ENCODE peak calls at places on chromosomes 4 and X, in five cellular contexts. K is H9, R is HepG2, S is mammary epithelial cell, P is osteoblast. T is an unnamed sample. For H4K20me1, the result is how much of the 10 kb centered on the place peaks cover.

GRCh38 chr4:152815078-152815477 is 35.3 kb downstream of the ARFIP1 start:
- DNase-seq in K (no peak), R (peak), S (no peak), P (no peak), T (peak)

GRCh38 chrX:84046403-84046984 is 141.5 kb downstream of the RPS6KA6 start:
- DNase-seq in K (peak), R (peak), S (peak), P (no peak), T (peak)

GRCh38 chrX:135688137-135688536 is 25.3 kb upstream of the CT45A1 start:
- DNase-seq in K (peak), R (no peak), S (no peak), P (no peak), T (peak)

GRCh38 chrX:44218465-44218864 is 125.0 kb downstream of the EFHC2 start:
- DNase-seq in K (no peak), R (no peak), S (no peak), P (no peak), T (no peak)

GRCh38 chr4:133147922-133148689 is 988 bp upstream of the PCDH10 start:
- DNase-seq in K (peak), R (no peak), S (no peak), P (peak), T (peak)

GRCh38 chrX:110402091-110402854 is 43.6 kb downstream of the RTL9 start:
- DNase-seq in K (peak), R (no peak), S (peak), P (no peak), T (peak)

GRCh38 chr4:130233377-130234047 is 1137.6 kb downstream of the C4orf33 start:
- DNase-seq in K (no peak), R (no peak), S (peak), P (no peak), T (no peak)

GRCh38 chrX:46777971-46778810 is 19.3 kb upstream of the SLC9A7 start:
- DNase-seq in K (no peak), R (peak), S (no peak), P (no peak), T (peak)

GRCh38 chr4:16858275-16858752 is 40.1 kb downstream of the LDB2 start:
- DNase-seq in K (no peak), R (no peak), S (no peak), P (no peak), T (peak)

GRCh38 chr4:8285976-8286718 is 16.6 kb downstream of the HTRA3 start:
- DNase-seq in K (no peak), R (no peak), S (no peak), P (peak), T (no peak)

GRCh38 chr4:3520796-3521600 is 11.2 kb downstream of the LRPAP1 start:
- DNase-seq in K (no peak), R (no peak), S (no peak), P (no peak), T (no peak)

GRCh38 chrX:18873189-18873791 is 110.6 kb downstream of the PHKA2 start:
- DNase-seq in K (no peak), R (no peak), S (peak), P (peak), T (peak)

GRCh38 chr4:15400911-15401671 is 26.7 kb upstream of the C1QTNF7 start:
- DNase-seq in K (no peak), R (no peak), S (peak), P (peak), T (peak)

GRCh38 chrX:110182865-110183264 is 135.0 kb downstream of the AMMECR1 start:
- DNase-seq in K (no peak), R (no peak), S (no peak), P (no peak), T (peak)

GRCh38 chrX:74118503-74118902 is 185.5 kb upstream of the ZCCHC13 start:
- DNase-seq in K (no peak), R (no peak), S (peak), P (no peak), T (peak)

GRCh38 chr4:35818520-35818919 is 425.8 kb downstream of the ARAP2 start:
- DNase-seq in K (no peak), R (no peak), S (peak), P (no peak), T (no peak)

GRCh38 chrX:38796926-38797325 is 4.3 kb upstream of the MID1IP1 start:
- DNase-seq in K (no peak), R (no peak), S (peak), P (no peak), T (peak)

GRCh38 chr4:173227753-173228152 is 59.1 kb downstream of the GALNT7 start:
- DNase-seq in K (no peak), R (no peak), S (no peak), P (peak), T (no peak)

GRCh38 chrX:148135738-148136137 is 154.6 kb downstream of the FMR1NB start:
- DNase-seq in K (no peak), R (no peak), S (peak), P (no peak), T (peak)

GRCh38 chrX:120452131-120452530 is 17.0 kb downstream of the LAMP2 start:
- DNase-seq in K (peak), R (peak), S (no peak), P (peak), T (peak)

GRCh38 chr4:167233523-167234387 is 539 bp downstream of the SPOCK3 start:
- DNase-seq in K (peak), R (no peak), S (peak), P (peak), T (peak)

GRCh38 chrX:23953908-23954269 is 46.1 kb downstream of the CXorf58 start:
- DNase-seq in K (no peak), R (no peak), S (no peak), P (no peak), T (no peak)

GRCh38 chr4:80407246-80407645 is 71.7 kb downstream of the CFAP299 start:
- DNase-seq in K (no peak), R (no peak), S (no peak), P (peak), T (peak)

GRCh38 chr4:8920289-8920965 is 48.8 kb upstream of the HMX1 start:
- DNase-seq in K (no peak), R (no peak), S (no peak), P (peak), T (no peak)

GRCh38 chrX:150873616-150874015 is 24.9 kb downstream of the CD99L2 start:
- DNase-seq in K (no peak), R (no peak), S (peak), P (no peak), T (peak)

GRCh38 chr4:148243837-148244236 is 198.4 kb downstream of the NR3C2 start:
- DNase-seq in K (no peak), R (no peak), S (no peak), P (no peak), T (no peak)

GRCh38 chr4:124278477-124278876 is 434.1 kb downstream of the ANKRD50 start:
- DNase-seq in K (no peak), R (peak), S (peak), P (no peak), T (peak)

GRCh38 chrX:14676431-14676830 is 147.1 kb downstream of the GLRA2 start:
- DNase-seq in K (no peak), R (no peak), S (no peak), P (no peak), T (no peak)

GRCh38 chr4:15711762-15712161 is 8.9 kb downstream of the BST1 start:
- DNase-seq in K (no peak), R (no peak), S (no peak), P (no peak), T (no peak)

GRCh38 chr4:121421594-121421993 is 40.8 kb upstream of the QRFPR start:
- DNase-seq in K (no peak), R (no peak), S (no peak), P (no peak), T (peak)

GRCh38 chr4:152795891-152796290 is 16.1 kb downstream of the ARFIP1 start:
- DNase-seq in K (no peak), R (no peak), S (no peak), P (no peak), T (no peak)

GRCh38 chrX:132406106-132406505 is 82.7 kb downstream of the MBNL3 start:
- DNase-seq in K (no peak), R (no peak), S (no peak), P (no peak), T (no peak)

GRCh38 chrX:9465380-9466114 is 689 bp downstream of the TBL1X start:
- DNase-seq in K (no peak), R (no peak), S (peak), P (peak), T (peak)

GRCh38 chr4:33357121-33357520 is 2637.0 kb downstream of the PCDH7 start:
- DNase-seq in K (no peak), R (no peak), S (no peak), P (no peak), T (no peak)

GRCh38 chr4:77308843-77309242 is 151.8 kb downstream of the CCNG2 start:
- DNase-seq in K (no peak), R (peak), S (peak), P (peak), T (peak)

GRCh38 chr4:57153207-57153606 is 43.0 kb upstream of the IGFBP7 start:
- DNase-seq in K (no peak), R (no peak), S (no peak), P (no peak), T (no peak)

GRCh38 chrX:23616361-23616760 is 50.9 kb upstream of the PRDX4 start:
- DNase-seq in K (no peak), R (peak), S (peak), P (no peak), T (peak)

GRCh38 chr4:72974694-72975487 is 94.6 kb downstream of the COX18 start:
- DNase-seq in K (no peak), R (no peak), S (peak), P (peak), T (peak)
- H2AFZ ChIP-seq in K (no peak), R (no peak), S (no peak), P (peak), T (peak)

GRCh38 chr4:7241587-7242125 is 49.3 kb downstream of the SORCS2 start:
- DNase-seq in K (no peak), R (no peak), S (no peak), P (no peak), T (no peak)
- H4K20me1 ChIP-seq in K (under half), R (under half), S (under half), P (under half), T (under half)

GRCh38 chr4:68865178-68865638 is 49.4 kb downstream of the UGT2B10 start:
- DNase-seq in K (no peak), R (peak), S (no peak), P (no peak), T (no peak)

GRCh38 chr4:68861057-68861456 is 45.3 kb downstream of the UGT2B10 start:
- DNase-seq in K (no peak), R (no peak), S (no peak), P (no peak), T (no peak)

GRCh38 chr4:68864438-68865177 is 48.8 kb downstream of the UGT2B10 start:
- DNase-seq in K (no peak), R (peak), S (no peak), P (no peak), T (no peak)

GRCh38 chr4:68869274-68869773 is 53.5 kb downstream of the UGT2B10 start:
- DNase-seq in K (no peak), R (no peak), S (no peak), P (no peak), T (no peak)

GRCh38 chr4:68865760-68866159 is 50.0 kb downstream of the UGT2B10 start:
- DNase-seq in K (no peak), R (no peak), S (no peak), P (no peak), T (no peak)
- H2AFZ ChIP-seq in K (no peak), R (peak), S (no peak), P (no peak), T (no peak)

GRCh38 chr4:87066403-87067119 is 131.8 kb downstream of the AFF1 start:
- DNase-seq in K (no peak), R (no peak), S (no peak), P (no peak), T (no peak)

GRCh38 chr4:87065016-87065415 is 130.2 kb downstream of the AFF1 start:
- DNase-seq in K (no peak), R (no peak), S (no peak), P (no peak), T (no peak)

GRCh38 chr4:87069037-87069742 is 134.4 kb downstream of the AFF1 start:
- DNase-seq in K (no peak), R (no peak), S (no peak), P (no peak), T (no peak)

GRCh38 chr4:87068591-87069021 is 133.8 kb downstream of the AFF1 start:
- DNase-seq in K (no peak), R (no peak), S (no peak), P (no peak), T (no peak)

GRCh38 chr4:87067120-87067885 is 132.5 kb downstream of the AFF1 start:
- DNase-seq in K (no peak), R (no peak), S (no peak), P (no peak), T (no peak)
- H4K20me1 ChIP-seq in K (under half), R (under half), S (under half), P (half or more), T (under half)

GRCh38 chrX:108614616-108615015 is 121.7 kb downstream of the IRS4 start:
- DNase-seq in K (no peak), R (no peak), S (no peak), P (no peak), T (no peak)

DNA sequence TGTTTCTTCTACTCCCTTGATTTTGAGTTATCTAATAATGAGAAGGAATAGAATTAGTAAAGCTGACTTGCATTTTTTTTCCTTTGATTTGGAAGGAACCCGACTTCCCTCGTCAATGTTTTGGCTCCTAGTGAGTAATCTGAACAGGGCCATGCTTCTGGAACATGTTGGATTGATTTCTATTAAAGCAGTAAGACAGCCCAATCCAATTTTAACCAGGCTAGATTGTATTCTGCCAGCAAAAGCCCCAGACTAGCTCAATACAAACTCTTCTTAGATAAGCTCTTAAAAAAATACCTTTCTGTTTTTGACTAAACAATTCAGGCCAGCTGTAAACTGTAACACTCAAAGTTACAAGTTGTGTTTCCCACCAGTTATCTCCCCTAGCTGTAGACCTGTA is 126.2 kb downstream of the IRS4 start:
- DNase-seq in K (no peak), R (no peak), S (no peak), P (no peak), T (no peak)
- H2AFZ ChIP-seq in K (no peak), R (no peak), S (no peak), P (no peak), T (no peak)

DNA sequence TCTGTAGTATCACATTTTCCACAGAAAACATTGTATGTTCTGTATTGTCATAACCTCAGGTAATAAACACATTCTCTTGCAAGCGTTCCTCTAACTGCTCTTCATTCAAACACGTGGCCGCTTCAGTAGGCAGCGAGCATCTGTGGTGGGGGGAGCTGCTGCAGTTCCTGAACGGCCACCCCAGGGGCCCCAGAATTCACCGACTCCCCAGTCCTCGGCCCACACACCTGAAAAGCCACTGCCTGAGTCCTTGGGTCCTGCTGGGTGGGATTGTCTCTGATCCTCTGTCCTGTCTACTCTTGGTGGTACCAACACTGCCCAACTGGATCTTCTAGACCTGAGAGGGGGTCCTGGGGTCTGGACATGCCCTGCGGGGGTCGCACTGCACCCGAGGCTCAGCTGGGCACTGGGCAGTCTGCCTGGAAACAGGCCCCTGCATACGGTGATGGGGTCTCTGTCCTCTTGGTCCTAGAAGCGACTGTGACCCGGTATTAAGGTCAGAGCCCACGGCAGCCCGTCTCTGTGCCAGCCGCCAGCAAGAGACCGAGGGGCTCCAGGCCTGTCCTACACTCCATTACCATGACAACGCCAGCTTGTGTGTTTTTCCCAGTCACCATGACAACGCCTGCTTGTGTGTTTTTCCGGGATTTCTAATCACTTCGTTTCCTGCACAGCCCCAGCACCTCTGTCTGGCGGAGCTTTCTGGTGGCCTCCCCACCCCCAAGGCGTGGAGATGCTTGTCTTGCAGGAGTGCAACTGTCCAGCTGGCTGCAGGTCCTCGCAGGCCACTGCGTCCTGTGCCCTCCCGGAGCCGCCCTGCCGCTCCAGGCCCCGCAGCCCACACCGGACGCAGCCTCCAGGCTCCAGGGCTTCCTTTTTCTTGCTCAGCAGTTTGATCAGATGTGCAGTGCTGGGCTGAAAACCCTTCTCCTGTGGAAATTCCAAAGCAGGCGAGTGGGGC is 16.0 kb downstream of the CTBP1 start:
- DNase-seq in K (no peak), R (no peak), S (no peak), P (peak), T (no peak)
- H4K20me1 ChIP-seq in K (under half), R (under half), S (under half), P (under half), T (under half)

GRCh38 chr4:179521937-179522336 is 2079.7 kb upstream of the AGA start:
- DNase-seq in K (no peak), R (no peak), S (no peak), P (no peak), T (no peak)
- H2AFZ ChIP-seq in K (no peak), R (no peak), S (no peak), P (no peak), T (no peak)

DNA sequence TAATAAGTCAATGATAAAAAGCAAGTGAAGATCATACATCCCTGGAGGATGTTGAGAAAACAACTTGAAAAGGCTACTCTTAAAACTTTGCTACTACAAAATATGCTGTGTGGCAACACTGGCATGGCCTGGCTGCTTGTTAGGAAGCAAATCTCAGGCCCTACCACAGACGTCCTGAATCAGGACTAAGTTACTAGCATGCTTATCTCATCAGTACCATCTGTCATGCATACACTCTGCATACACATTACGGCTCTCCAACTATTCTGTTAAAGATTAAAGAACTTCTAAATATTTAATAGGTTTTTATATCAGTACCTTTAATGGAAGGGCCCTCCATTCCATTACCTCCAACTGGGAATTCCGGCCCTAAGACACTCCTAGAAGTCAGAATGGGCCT is 8.2 kb downstream of the PAPSS1 start:
- DNase-seq in K (no peak), R (no peak), S (no peak), P (no peak), T (no peak)
- H4K20me1 ChIP-seq in K (under half), R (under half), S (under half), P (under half), T (under half)